ENCODE peak calls at places on chromosomes 11 and 22, in seven cellular contexts. One of them, this sample, is unnamed.

GRCh38 chr11:61752117-61752924 is at the start of gene MYRF:
- DNase-seq in Jurkat, Clone E6-1: no peak
- DNase-seq in activated T-cell treated with anti-CD3 and anti-CD28 coated beads, Interleukin-2, amount 50 U/mL, for 4 hours: peak
- DNase-seq in posterior cingulate gyrus: peak
- DNase-seq in substantia nigra: peak
- DNase-seq in nephron progenitor cell: peak
- DNase-seq in IMR-90: peak
- DNase-seq in this sample: no peak

GRCh38 chr11:33110083-33110482 is 51.2 kb downstream of the CSTF3 start:
- DNase-seq in IMR-90: no peak
- DNase-seq in substantia nigra: no peak
- DNase-seq in activated T-cell treated with anti-CD3 and anti-CD28 coated beads, Interleukin-2, amount 50 U/mL, for 4 hours: no peak
- DNase-seq in posterior cingulate gyrus: no peak
- DNase-seq in Jurkat, Clone E6-1: no peak
- DNase-seq in nephron progenitor cell: no peak
- DNase-seq in this sample: no peak

GRCh38 chr11:121029153-121029552 is 5.3 kb downstream of the TBCEL start:
- DNase-seq in Jurkat, Clone E6-1: no peak
- DNase-seq in activated T-cell treated with anti-CD3 and anti-CD28 coated beads, Interleukin-2, amount 50 U/mL, for 4 hours: no peak
- DNase-seq in posterior cingulate gyrus: no peak
- DNase-seq in nephron progenitor cell: no peak
- DNase-seq in substantia nigra: no peak
- DNase-seq in IMR-90: no peak
- DNase-seq in this sample: no peak

GRCh38 chr11:120599816-120600420 is 88.4 kb downstream of the GRIK4 start:
- DNase-seq in posterior cingulate gyrus: no peak
- DNase-seq in substantia nigra: no peak
- DNase-seq in nephron progenitor cell: peak
- DNase-seq in Jurkat, Clone E6-1: no peak
- DNase-seq in activated T-cell treated with anti-CD3 and anti-CD28 coated beads, Interleukin-2, amount 50 U/mL, for 4 hours: no peak
- DNase-seq in IMR-90: no peak
- DNase-seq in this sample: no peak

GRCh38 chr22:44646668-44647067 is 55.3 kb upstream of the PRR5 start:
- DNase-seq in posterior cingulate gyrus: no peak
- DNase-seq in IMR-90: no peak
- DNase-seq in Jurkat, Clone E6-1: no peak
- DNase-seq in activated T-cell treated with anti-CD3 and anti-CD28 coated beads, Interleukin-2, amount 50 U/mL, for 4 hours: no peak
- DNase-seq in substantia nigra: no peak
- DNase-seq in nephron progenitor cell: no peak
- DNase-seq in this sample: no peak

GRCh38 chr11:2679011-2679676 is 20.6 kb downstream of the KCNQ1OT1 start:
- DNase-seq in Jurkat, Clone E6-1: no peak
- DNase-seq in nephron progenitor cell: no peak
- DNase-seq in posterior cingulate gyrus: no peak
- DNase-seq in IMR-90: no peak
- DNase-seq in substantia nigra: no peak
- DNase-seq in activated T-cell treated with anti-CD3 and anti-CD28 coated beads, Interleukin-2, amount 50 U/mL, for 4 hours: no peak
- DNase-seq in this sample: no peak

GRCh38 chr11:77669848-77670511 is 32.4 kb upstream of the CLNS1A start:
- DNase-seq in activated T-cell treated with anti-CD3 and anti-CD28 coated beads, Interleukin-2, amount 50 U/mL, for 4 hours: no peak
- DNase-seq in Jurkat, Clone E6-1: no peak
- DNase-seq in nephron progenitor cell: no peak
- DNase-seq in IMR-90: peak
- DNase-seq in posterior cingulate gyrus: no peak
- DNase-seq in substantia nigra: no peak
- DNase-seq in this sample: no peak

GRCh38 chr11:11691296-11692141 is 69.7 kb upstream of the GALNT18 start:
- DNase-seq in nephron progenitor cell: peak
- DNase-seq in posterior cingulate gyrus: no peak
- DNase-seq in substantia nigra: no peak
- DNase-seq in IMR-90: no peak
- DNase-seq in activated T-cell treated with anti-CD3 and anti-CD28 coated beads, Interleukin-2, amount 50 U/mL, for 4 hours: no peak
- DNase-seq in Jurkat, Clone E6-1: no peak
- DNase-seq in this sample: no peak

GRCh38 chr11:61080526-61080925 is 21.8 kb upstream of the CD5 start:
- DNase-seq in nephron progenitor cell: no peak
- DNase-seq in posterior cingulate gyrus: no peak
- DNase-seq in Jurkat, Clone E6-1: no peak
- DNase-seq in IMR-90: no peak
- DNase-seq in substantia nigra: no peak
- DNase-seq in activated T-cell treated with anti-CD3 and anti-CD28 coated beads, Interleukin-2, amount 50 U/mL, for 4 hours: no peak
- DNase-seq in this sample: no peak

GRCh38 chr11:46951864-46952263 is 15.3 kb downstream of the CSTPP1 start:
- DNase-seq in posterior cingulate gyrus: no peak
- DNase-seq in activated T-cell treated with anti-CD3 and anti-CD28 coated beads, Interleukin-2, amount 50 U/mL, for 4 hours: no peak
- DNase-seq in substantia nigra: no peak
- DNase-seq in Jurkat, Clone E6-1: no peak
- DNase-seq in IMR-90: peak
- DNase-seq in nephron progenitor cell: no peak
- DNase-seq in this sample: no peak

GRCh38 chr22:37905534-37906363 is at the start of gene MICALL1:
- DNase-seq in Jurkat, Clone E6-1: no peak
- DNase-seq in substantia nigra: no peak
- DNase-seq in posterior cingulate gyrus: peak
- DNase-seq in activated T-cell treated with anti-CD3 and anti-CD28 coated beads, Interleukin-2, amount 50 U/mL, for 4 hours: peak
- DNase-seq in IMR-90: peak
- DNase-seq in nephron progenitor cell: peak
- DNase-seq in this sample: no peak

GRCh38 chr11:67416416-67417335 is 1.2 kb downstream of the CARNS1 start:
- DNase-seq in IMR-90: no peak
- DNase-seq in activated T-cell treated with anti-CD3 and anti-CD28 coated beads, Interleukin-2, amount 50 U/mL, for 4 hours: peak
- DNase-seq in nephron progenitor cell: no peak
- DNase-seq in substantia nigra: peak
- DNase-seq in Jurkat, Clone E6-1: peak
- DNase-seq in posterior cingulate gyrus: no peak
- DNase-seq in this sample: no peak

GRCh38 chr11:132866783-132867545 is 665.3 kb downstream of the OPCML start:
- DNase-seq in posterior cingulate gyrus: no peak
- DNase-seq in IMR-90: peak
- DNase-seq in Jurkat, Clone E6-1: no peak
- DNase-seq in nephron progenitor cell: no peak
- DNase-seq in substantia nigra: no peak
- DNase-seq in activated T-cell treated with anti-CD3 and anti-CD28 coated beads, Interleukin-2, amount 50 U/mL, for 4 hours: no peak
- DNase-seq in this sample: no peak